ENCODE peak calls at places on chromosomes 3 and 15, in seven cellular contexts. U, M, R, N, D, T and B are unnamed samples.

GRCh38 chr3:12557472-12558105 is 702 bp downstream of the MKRN2 start:
- DNase-seq in U (no peak), M (no peak), R (no peak), N (no peak), D (no peak), T (no peak), B (no peak)

GRCh38 chr3:169699070-169699469 is 35.6 kb upstream of the MECOM start:
- DNase-seq in U (no peak), M (no peak), R (no peak), N (no peak), D (no peak), T (no peak), B (no peak)

GRCh38 chr3:71428841-71429609 is 154.5 kb downstream of the FOXP1 start:
- DNase-seq in U (no peak), M (no peak), R (no peak), N (no peak), D (peak; percentile 5), T (no peak), B (no peak)

GRCh38 chr15:64305261-64305660 is 50.7 kb downstream of the CSNK1G1 start:
- DNase-seq in U (no peak), M (no peak), R (no peak), N (no peak), D (no peak), T (no peak), B (no peak)

GRCh38 chr3:194089357-194090177 is 46.4 kb upstream of the HES1 start:
- DNase-seq in U (no peak), M (no peak), R (no peak), N (no peak), D (no peak), T (no peak), B (no peak)

GRCh38 chr3:71629289-71630252 is 46.0 kb upstream of the FOXP1 start:
- DNase-seq in U (no peak), M (no peak), R (no peak), N (no peak), D (no peak), T (no peak), B (no peak)

GRCh38 chr3:129975332-129976090 is 991 bp downstream of the TRH start:
- DNase-seq in U (peak; percentile 49), M (no peak), R (no peak), N (peak; percentile 55), D (peak; percentile 20), T (no peak), B (peak; percentile 8)

GRCh38 chr3:131804565-131805133 is 230.2 kb downstream of the CPNE4 start:
- DNase-seq in U (no peak), M (no peak), R (no peak), N (peak; percentile 37), D (no peak), T (no peak), B (no peak)

GRCh38 chr3:113953677-113954076 is 5.9 kb downstream of the ZDHHC23 start:
- DNase-seq in U (no peak), M (no peak), R (no peak), N (no peak), D (no peak), T (no peak), B (no peak)